ENCODE peak calls at places on chromosomes 16 and 17, in seven cellular contexts. One of them, this sample, is unnamed.

GRCh38 chr17:3475812-3476686 is at the start of gene ASPA:
- DNase-seq in adrenal gland: no peak
- DNase-seq in tibial nerve: no peak
- DNase-seq in stomach: no peak
- DNase-seq in body of pancreas: no peak
- DNase-seq in right lobe of liver: no peak
- DNase-seq in lower leg skin: no peak
- DNase-seq in this sample: no peak

GRCh38 chr16:70709457-70709856 is 23.6 kb upstream of the MTSS2 start:
- DNase-seq in adrenal gland: no peak
- DNase-seq in tibial nerve: no peak
- DNase-seq in stomach: no peak
- DNase-seq in body of pancreas: no peak
- DNase-seq in right lobe of liver: peak; percentile 86
- DNase-seq in lower leg skin: no peak
- DNase-seq in this sample: no peak

GRCh38 chr16:48164907-48165715 is 9.3 kb upstream of the ABCC12 start:
- DNase-seq in adrenal gland: peak; percentile 67
- DNase-seq in tibial nerve: peak; percentile 68
- DNase-seq in stomach: peak; percentile 80
- DNase-seq in body of pancreas: peak; percentile 74
- DNase-seq in right lobe of liver: peak; percentile 85
- DNase-seq in lower leg skin: peak; percentile 64
- DNase-seq in this sample: peak; percentile 82

GRCh38 chr17:74094651-74095050 is 108.8 kb upstream of the RPL38 start:
- DNase-seq in adrenal gland: no peak
- DNase-seq in tibial nerve: no peak
- DNase-seq in stomach: no peak
- DNase-seq in body of pancreas: no peak
- DNase-seq in right lobe of liver: no peak
- DNase-seq in lower leg skin: no peak
- DNase-seq in this sample: no peak

GRCh38 chr16:67781548-67781921 is 24.8 kb downstream of the RANBP10 start:
- DNase-seq in adrenal gland: no peak
- DNase-seq in tibial nerve: no peak
- DNase-seq in stomach: no peak
- DNase-seq in body of pancreas: no peak
- DNase-seq in right lobe of liver: no peak
- DNase-seq in lower leg skin: no peak
- DNase-seq in this sample: no peak

GRCh38 chr16:78647019-78647418 is 547.6 kb downstream of the WWOX start:
- DNase-seq in adrenal gland: no peak
- DNase-seq in tibial nerve: no peak
- DNase-seq in stomach: no peak
- DNase-seq in body of pancreas: no peak
- DNase-seq in right lobe of liver: no peak
- DNase-seq in lower leg skin: no peak
- DNase-seq in this sample: no peak

GRCh38 chr16:49830873-49831272 is 25.0 kb downstream of the ZNF423 start:
- DNase-seq in adrenal gland: no peak
- DNase-seq in tibial nerve: no peak
- DNase-seq in stomach: no peak
- DNase-seq in body of pancreas: no peak
- DNase-seq in right lobe of liver: no peak
- DNase-seq in lower leg skin: no peak
- DNase-seq in this sample: no peak

GRCh38 chr16:50657251-50657650 is 23.9 kb downstream of the SNX20 start:
- DNase-seq in adrenal gland: no peak
- DNase-seq in tibial nerve: no peak
- DNase-seq in stomach: no peak
- DNase-seq in body of pancreas: peak; percentile 89
- DNase-seq in right lobe of liver: no peak
- DNase-seq in lower leg skin: no peak
- DNase-seq in this sample: no peak

GRCh38 chr17:864315-864714 is 82.2 kb downstream of the MRM3 start:
- DNase-seq in adrenal gland: no peak
- DNase-seq in tibial nerve: no peak
- DNase-seq in stomach: no peak
- DNase-seq in body of pancreas: no peak
- DNase-seq in right lobe of liver: no peak
- DNase-seq in lower leg skin: no peak
- DNase-seq in this sample: no peak

GRCh38 chr17:81395600-81396277 is 482 bp downstream of the BAHCC1 start:
- DNase-seq in adrenal gland: no peak
- DNase-seq in tibial nerve: no peak
- DNase-seq in stomach: no peak
- DNase-seq in body of pancreas: no peak
- DNase-seq in right lobe of liver: no peak
- DNase-seq in lower leg skin: no peak
- DNase-seq in this sample: no peak

GRCh38 chr16:1774456-1774795 is 1.5 kb upstream of the MRPS34 start:
- DNase-seq in adrenal gland: no peak
- DNase-seq in tibial nerve: no peak
- DNase-seq in stomach: no peak
- DNase-seq in body of pancreas: no peak
- DNase-seq in right lobe of liver: peak; percentile 51
- DNase-seq in lower leg skin: no peak
- DNase-seq in this sample: no peak

GRCh38 chr16:59210955-59211541 is 476.9 kb upstream of the GOT2 start:
- DNase-seq in adrenal gland: peak; percentile 42
- DNase-seq in tibial nerve: peak; percentile 41
- DNase-seq in stomach: no peak
- DNase-seq in body of pancreas: peak; percentile 5
- DNase-seq in right lobe of liver: peak; percentile 81
- DNase-seq in lower leg skin: no peak
- DNase-seq in this sample: no peak

GRCh38 chr17:75813081-75814020 is 28.7 kb downstream of the UNK start:
- DNase-seq in adrenal gland: no peak
- DNase-seq in tibial nerve: no peak
- DNase-seq in stomach: no peak
- DNase-seq in body of pancreas: no peak
- DNase-seq in right lobe of liver: peak; percentile 45
- DNase-seq in lower leg skin: no peak
- DNase-seq in this sample: no peak

GRCh38 chr16:55279598-55279997 is 44.4 kb upstream of the IRX6 start:
- DNase-seq in adrenal gland: no peak
- DNase-seq in tibial nerve: no peak
- DNase-seq in stomach: no peak
- DNase-seq in body of pancreas: no peak
- DNase-seq in right lobe of liver: no peak
- DNase-seq in lower leg skin: no peak
- DNase-seq in this sample: no peak

GRCh38 chr16:83802135-83802534 is 5.6 kb upstream of the HSBP1 start:
- DNase-seq in adrenal gland: no peak
- DNase-seq in tibial nerve: no peak
- DNase-seq in stomach: no peak
- DNase-seq in body of pancreas: no peak
- DNase-seq in right lobe of liver: no peak
- DNase-seq in lower leg skin: no peak
- DNase-seq in this sample: no peak

GRCh38 chr17:72184805-72185204 is 64.0 kb downstream of the SOX9 start:
- DNase-seq in adrenal gland: no peak
- DNase-seq in tibial nerve: no peak
- DNase-seq in stomach: no peak
- DNase-seq in body of pancreas: no peak
- DNase-seq in right lobe of liver: no peak
- DNase-seq in lower leg skin: no peak
- DNase-seq in this sample: no peak

GRCh38 chr17:46035112-46035818 is 36.2 kb downstream of the STH start:
- DNase-seq in adrenal gland: no peak
- DNase-seq in tibial nerve: no peak
- DNase-seq in stomach: no peak
- DNase-seq in body of pancreas: peak; percentile 79
- DNase-seq in right lobe of liver: no peak
- DNase-seq in lower leg skin: no peak
- DNase-seq in this sample: no peak

GRCh38 chr17:1367351-1367745 is 32.7 kb downstream of the YWHAE start:
- DNase-seq in adrenal gland: no peak
- DNase-seq in tibial nerve: no peak
- DNase-seq in stomach: no peak
- DNase-seq in body of pancreas: no peak
- DNase-seq in right lobe of liver: no peak
- DNase-seq in lower leg skin: no peak
- DNase-seq in this sample: no peak

GRCh38 chr16:17343028-17343427 is 127.7 kb downstream of the XYLT1 start:
- DNase-seq in adrenal gland: no peak
- DNase-seq in tibial nerve: no peak
- DNase-seq in stomach: no peak
- DNase-seq in body of pancreas: no peak
- DNase-seq in right lobe of liver: no peak
- DNase-seq in lower leg skin: no peak
- DNase-seq in this sample: no peak

GRCh38 chr16:25031132-25031440 is 15.9 kb upstream of the ARHGAP17 start:
- DNase-seq in adrenal gland: no peak
- DNase-seq in tibial nerve: no peak
- DNase-seq in stomach: no peak
- DNase-seq in body of pancreas: no peak
- DNase-seq in right lobe of liver: no peak
- DNase-seq in lower leg skin: no peak
- DNase-seq in this sample: no peak
- TF ChIP-seq POLR2A in adrenal gland: no peak
- TF ChIP-seq POLR2A in tibial nerve: no peak
- TF ChIP-seq POLR2A in stomach: no peak
- TF ChIP-seq POLR2A in body of pancreas: no peak
- TF ChIP-seq POLR2A in right lobe of liver: no peak
- TF ChIP-seq POLR2A in lower leg skin: no peak
- TF ChIP-seq POLR2A in this sample: no peak

GRCh38 chr17:17203173-17203730 is 2.9 kb downstream of the PLD6 start:
- DNase-seq in adrenal gland: no peak
- DNase-seq in tibial nerve: no peak
- DNase-seq in stomach: no peak
- DNase-seq in body of pancreas: no peak
- DNase-seq in right lobe of liver: no peak
- DNase-seq in lower leg skin: no peak
- DNase-seq in this sample: no peak

GRCh38 chr17:17204635-17205231 is 1.4 kb downstream of the PLD6 start:
- DNase-seq in adrenal gland: no peak
- DNase-seq in tibial nerve: no peak
- DNase-seq in stomach: no peak
- DNase-seq in body of pancreas: no peak
- DNase-seq in right lobe of liver: no peak
- DNase-seq in lower leg skin: no peak
- DNase-seq in this sample: no peak

GRCh38 chr17:17201907-17202306 is 4.2 kb downstream of the PLD6 start:
- DNase-seq in adrenal gland: peak; percentile 83
- DNase-seq in tibial nerve: no peak
- DNase-seq in stomach: no peak
- DNase-seq in body of pancreas: no peak
- DNase-seq in right lobe of liver: no peak
- DNase-seq in lower leg skin: no peak
- DNase-seq in this sample: no peak

GRCh38 chr17:17205368-17206148 is 575 bp downstream of the PLD6 start:
- DNase-seq in adrenal gland: peak; percentile 82
- DNase-seq in tibial nerve: peak; percentile 42
- DNase-seq in stomach: peak; percentile 73
- DNase-seq in body of pancreas: peak; percentile 79
- DNase-seq in right lobe of liver: peak; percentile 83
- DNase-seq in lower leg skin: peak; percentile 43
- DNase-seq in this sample: no peak

GRCh38 chr17:17204041-17204591 is 2.0 kb downstream of the PLD6 start:
- DNase-seq in adrenal gland: peak; percentile 85
- DNase-seq in tibial nerve: no peak
- DNase-seq in stomach: peak; percentile 34
- DNase-seq in body of pancreas: peak; percentile 65
- DNase-seq in right lobe of liver: no peak
- DNase-seq in lower leg skin: peak; percentile 56
- DNase-seq in this sample: no peak
- TF ChIP-seq POLR2A in adrenal gland: peak; percentile 23
- TF ChIP-seq POLR2A in tibial nerve: no peak
- TF ChIP-seq POLR2A in stomach: no peak
- TF ChIP-seq POLR2A in body of pancreas: no peak
- TF ChIP-seq POLR2A in right lobe of liver: no peak
- TF ChIP-seq POLR2A in lower leg skin: no peak
- TF ChIP-seq POLR2A in this sample: no peak

GRCh38 chr17:35121315-35121714 is at the start of gene FNDC8:
- DNase-seq in adrenal gland: no peak
- DNase-seq in tibial nerve: no peak
- DNase-seq in stomach: no peak
- DNase-seq in body of pancreas: no peak
- DNase-seq in right lobe of liver: no peak
- DNase-seq in lower leg skin: no peak
- DNase-seq in this sample: no peak

GRCh38 chr17:35116845-35117244 is 2.8 kb downstream of the RAD51D start:
- DNase-seq in adrenal gland: no peak
- DNase-seq in tibial nerve: no peak
- DNase-seq in stomach: no peak
- DNase-seq in body of pancreas: no peak
- DNase-seq in right lobe of liver: no peak
- DNase-seq in lower leg skin: no peak
- DNase-seq in this sample: no peak

GRCh38 chr17:35117984-35118383 is 1.7 kb downstream of the RAD51D start:
- DNase-seq in adrenal gland: no peak
- DNase-seq in tibial nerve: no peak
- DNase-seq in stomach: no peak
- DNase-seq in body of pancreas: no peak
- DNase-seq in right lobe of liver: no peak
- DNase-seq in lower leg skin: no peak
- DNase-seq in this sample: no peak

GRCh38 chr17:35119370-35120185 is at the start of gene RAD51D:
- DNase-seq in adrenal gland: peak; percentile 67
- DNase-seq in tibial nerve: peak; percentile 58
- DNase-seq in stomach: peak; percentile 81
- DNase-seq in body of pancreas: peak; percentile 83
- DNase-seq in right lobe of liver: peak; percentile 81
- DNase-seq in lower leg skin: no peak
- DNase-seq in this sample: peak; percentile 87
- TF ChIP-seq POLR2A in adrenal gland: peak; percentile 19
- TF ChIP-seq POLR2A in tibial nerve: no peak
- TF ChIP-seq POLR2A in stomach: no peak
- TF ChIP-seq POLR2A in body of pancreas: peak; percentile 61
- TF ChIP-seq POLR2A in right lobe of liver: peak; percentile 39
- TF ChIP-seq POLR2A in lower leg skin: no peak
- TF ChIP-seq POLR2A in this sample: peak; percentile 31

GRCh38 chr17:77959216-77959925 is 868 bp downstream of the TNRC6C start:
- DNase-seq in adrenal gland: peak; percentile 22
- DNase-seq in tibial nerve: peak; percentile 11
- DNase-seq in stomach: peak; percentile 35
- DNase-seq in body of pancreas: peak; percentile 46
- DNase-seq in right lobe of liver: no peak
- DNase-seq in lower leg skin: no peak
- DNase-seq in this sample: no peak

GRCh38 chr17:77958716-77959215 is 263 bp downstream of the TNRC6C start:
- DNase-seq in adrenal gland: peak; percentile 21
- DNase-seq in tibial nerve: no peak
- DNase-seq in stomach: no peak
- DNase-seq in body of pancreas: no peak
- DNase-seq in right lobe of liver: no peak
- DNase-seq in lower leg skin: no peak
- DNase-seq in this sample: no peak

GRCh38 chr17:77957215-77957868 is 1.2 kb upstream of the TNRC6C start:
- DNase-seq in adrenal gland: no peak
- DNase-seq in tibial nerve: peak; percentile 16
- DNase-seq in stomach: no peak
- DNase-seq in body of pancreas: no peak
- DNase-seq in right lobe of liver: no peak
- DNase-seq in lower leg skin: no peak
- DNase-seq in this sample: no peak

GRCh38 chr17:77959926-77960521 is 1.5 kb downstream of the TNRC6C start:
- DNase-seq in adrenal gland: no peak
- DNase-seq in tibial nerve: no peak
- DNase-seq in stomach: no peak
- DNase-seq in body of pancreas: no peak
- DNase-seq in right lobe of liver: no peak
- DNase-seq in lower leg skin: no peak
- DNase-seq in this sample: no peak

GRCh38 chr17:77957869-77958715 is at the start of gene TNRC6C:
- DNase-seq in adrenal gland: peak; percentile 100
- DNase-seq in tibial nerve: peak; percentile 100
- DNase-seq in stomach: peak; percentile 100
- DNase-seq in body of pancreas: peak; percentile 100
- DNase-seq in right lobe of liver: peak; percentile 100
- DNase-seq in lower leg skin: peak; percentile 100
- DNase-seq in this sample: peak; percentile 99
- TF ChIP-seq POLR2A in adrenal gland: peak; percentile 100
- TF ChIP-seq POLR2A in tibial nerve: peak; percentile 100
- TF ChIP-seq POLR2A in stomach: peak; percentile 100
- TF ChIP-seq POLR2A in body of pancreas: peak; percentile 100
- TF ChIP-seq POLR2A in right lobe of liver: peak; percentile 100
- TF ChIP-seq POLR2A in lower leg skin: peak; percentile 100
- TF ChIP-seq POLR2A in this sample: peak; percentile 100